ENCODE peak calls at places on chromosome 1, in eight cellular contexts. B is Panc1, D is K562, N is transverse colon, T is stomach, A is suprapubic skin, V is sigmoid colon, X is GM23338. I is an unnamed sample.

GRCh38 chr1:215557992-215558626 is 9.0 kb upstream of the KCTD3 start:
- DNase-seq in D (no peak), X (no peak), N (no peak), T (no peak), A (no peak), B (no peak), V (no peak), I (no peak)

GRCh38 chr1:203985044-203985443 is 87.9 kb upstream of the SOX13 start:
- DNase-seq in A (no peak), B (no peak), X (peak; percentile 97), T (no peak), V (no peak), D (no peak), N (no peak), I (no peak)

GRCh38 chr1:236394905-236395779 is 1.1 kb downstream of the EDARADD start:
- DNase-seq in X (peak; percentile 77), D (peak; percentile 58), V (no peak), T (peak; percentile 63), A (no peak), N (peak; percentile 8), B (no peak), I (peak; percentile 84)

GRCh38 chr1:71753746-71754145 is 528.6 kb downstream of the NEGR1 start:
- DNase-seq in T (no peak), D (no peak), N (no peak), B (no peak), A (no peak), X (peak; percentile 13), V (no peak), I (no peak)

GRCh38 chr1:177848577-177848976 is 121.3 kb downstream of the SEC16B start:
- DNase-seq in D (no peak), A (no peak), X (no peak), B (no peak), T (no peak), N (no peak), V (no peak), I (no peak)

GRCh38 chr1:119080586-119080985 is 59.9 kb downstream of the WARS2 start:
- DNase-seq in A (no peak), N (no peak), X (peak; percentile 60), B (no peak), D (no peak), T (no peak), V (peak; percentile 64), I (no peak)

GRCh38 chr1:15370781-15371467 is 38.8 kb upstream of the EFHD2 start:
- DNase-seq in X (no peak), N (peak; percentile 36), D (no peak), V (peak; percentile 80), B (no peak), A (no peak), T (peak; percentile 31), I (peak; percentile 76)

GRCh38 chr1:60914982-60915381 is 167.4 kb upstream of the NFIA start:
- DNase-seq in B (no peak), X (no peak), N (no peak), T (no peak), V (no peak), A (no peak), D (no peak), I (no peak)

GRCh38 chr1:178653091-178653490 is 72.0 kb upstream of the RALGPS2 start:
- DNase-seq in T (peak; percentile 50), A (no peak), N (peak; percentile 27), D (no peak), V (no peak), X (no peak), B (peak; percentile 27), I (no peak)

GRCh38 chr1:164748253-164748899 is 189.4 kb downstream of the PBX1 start:
- DNase-seq in V (peak; percentile 78), N (no peak), T (no peak), X (no peak), D (no peak), B (no peak), A (no peak), I (no peak)

GRCh38 chr1:97562096-97562495 is 358.7 kb downstream of the DPYD start:
- DNase-seq in D (no peak), N (no peak), X (no peak), A (no peak), T (no peak), V (no peak), B (no peak), I (no peak)

GRCh38 chr1:93114403-93114802 is 35.3 kb downstream of the MTF2 start:
- DNase-seq in T (no peak), B (no peak), A (no peak), D (no peak), X (no peak), V (no peak), N (no peak), I (no peak)

GRCh38 chr1:25204797-25205441 is 27.4 kb downstream of the SYF2 start:
- DNase-seq in N (no peak), A (no peak), B (no peak), D (peak; percentile 77), T (no peak), V (peak; percentile 41), X (peak; percentile 83), I (no peak)

DNA sequence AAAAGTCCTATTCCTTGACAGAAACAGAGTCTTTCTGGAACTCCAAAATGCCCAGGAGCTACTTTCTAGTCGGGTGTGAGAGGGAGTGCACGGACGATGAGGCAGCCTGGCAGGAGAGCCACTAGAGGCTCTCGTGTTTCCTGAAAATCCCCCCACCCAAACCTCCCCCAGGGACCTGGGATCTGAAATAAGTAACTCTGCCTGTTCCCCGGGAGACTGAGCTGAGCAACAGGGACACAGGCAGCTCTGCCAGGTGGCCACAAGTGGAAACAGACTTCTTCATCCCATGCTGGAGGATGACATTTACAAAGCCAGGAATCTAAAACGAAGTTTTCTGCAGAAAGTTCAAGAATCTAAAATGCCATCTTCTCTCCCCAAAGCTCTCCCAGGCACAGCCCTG is 77.1 kb downstream of the ITPKB start:
- DNase-seq in N (no peak), X (no peak), B (no peak), A (no peak), T (no peak), D (no peak), V (no peak), I (peak; percentile 66)
- H3K4me3 ChIP-seq in N (no peak overlapping the region), X (no peak overlapping the region), B (no peak overlapping the region), A (no peak overlapping the region), T (no peak overlapping the region), D (no peak overlapping the region), V (no peak overlapping the region), I (no peak overlapping the region)

GRCh38 chr1:1550087-1550486 is 9.7 kb upstream of the TMEM240 start:
- DNase-seq in B (no peak), D (no peak), V (no peak), A (no peak), X (no peak), T (no peak), N (no peak), I (no peak)

GRCh38 chr1:1548591-1548990 is 8.2 kb upstream of the TMEM240 start:
- DNase-seq in X (no peak), D (no peak), B (no peak), V (no peak), T (no peak), N (no peak), A (no peak), I (no peak)

GRCh38 chr1:1552263-1552639 is 11.8 kb upstream of the TMEM240 start:
- DNase-seq in D (no peak), X (no peak), A (no peak), B (no peak), T (no peak), N (no peak), V (no peak), I (no peak)

GRCh38 chr1:1551524-1552262 is 11.3 kb upstream of the TMEM240 start:
- DNase-seq in V (no peak), T (no peak), A (peak; percentile 70), D (no peak), X (no peak), N (no peak), B (no peak), I (no peak)

GRCh38 chr1:1550591-1551432 is 10.4 kb upstream of the TMEM240 start:
- DNase-seq in B (no peak), X (peak; percentile 68), V (no peak), D (no peak), N (no peak), T (no peak), A (no peak), I (no peak)
- TF ChIP-seq CTCF in B (no peak), X (peak; percentile 41), V (no peak), D (peak; percentile 60), N (no peak), T (no peak), A (peak; percentile 31), I (no peak)

GRCh38 chr1:205440121-205440475 is 15.7 kb downstream of the BLACAT1 start:
- DNase-seq in N (no peak), B (no peak), D (no peak), V (no peak), X (no peak), A (no peak), T (no peak), I (peak; percentile 72)

GRCh38 chr1:205440476-205441317 is 15.1 kb downstream of the BLACAT1 start:
- DNase-seq in T (peak; percentile 77), X (peak; percentile 72), A (no peak), D (peak; percentile 73), N (peak; percentile 89), V (peak; percentile 73), B (no peak), I (peak; percentile 86)

GRCh38 chr1:205442051-205442721 is 13.7 kb downstream of the BLACAT1 start:
- DNase-seq in V (no peak), X (no peak), N (no peak), A (no peak), D (no peak), B (no peak), T (no peak), I (peak; percentile 61)

GRCh38 chr1:205441716-205442050 is 14.2 kb downstream of the BLACAT1 start:
- DNase-seq in B (no peak), D (no peak), V (no peak), T (no peak), A (no peak), N (no peak), X (no peak), I (peak; percentile 68)

DNA sequence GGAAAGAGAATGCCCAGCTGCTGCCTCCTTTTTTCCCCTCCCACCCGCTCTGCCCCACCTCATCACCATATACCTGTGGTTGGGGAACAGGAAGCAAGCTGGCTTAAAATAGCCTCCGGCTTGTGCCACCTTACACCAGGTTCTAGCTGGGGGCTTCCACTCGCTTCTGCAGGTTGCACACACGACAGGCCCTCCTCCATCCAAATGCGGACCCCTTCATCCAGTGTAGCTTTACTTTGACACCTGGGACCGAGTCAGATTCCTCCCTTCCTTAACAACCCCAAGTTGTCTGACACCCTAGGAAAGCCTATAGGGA is 14.6 kb downstream of the BLACAT1 start:
- DNase-seq in V (no peak), B (no peak), D (no peak), A (no peak), X (no peak), N (no peak), T (no peak), I (no peak)
- TF ChIP-seq POLR2AphosphoS5 in V (no peak), B (no peak), D (no peak), A (no peak), X (no peak), N (peak; percentile 5), T (no peak), I (no peak)

DNA sequence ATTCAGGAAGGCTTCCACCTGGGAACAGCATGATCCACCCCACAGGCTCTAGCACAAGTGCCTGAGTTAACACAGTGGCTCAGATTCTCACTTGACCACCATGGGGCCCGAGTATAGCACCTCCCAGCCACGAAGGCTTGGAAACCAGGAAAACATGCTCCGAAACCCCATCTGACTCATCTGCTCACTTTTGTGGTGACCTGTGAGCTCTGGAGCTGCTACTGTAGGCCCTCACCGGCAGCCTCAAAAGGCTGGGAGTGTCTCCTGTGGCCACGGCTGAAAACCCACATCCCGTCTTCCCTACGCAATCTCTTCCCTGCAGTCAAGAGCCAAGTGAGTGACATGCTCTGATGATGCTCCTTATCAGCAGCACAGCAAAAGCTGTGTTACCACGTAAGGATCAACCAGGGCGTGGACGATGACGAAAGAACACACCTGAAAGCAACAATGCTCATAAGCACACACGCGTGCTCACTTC is 81.4 kb downstream of the TGFBR3 start:
- DNase-seq in D (peak; percentile 66), X (no peak), T (no peak), A (no peak), V (no peak), B (no peak), N (no peak), I (no peak)
- H3K4me3 ChIP-seq in D (no peak overlapping the region), X (no peak overlapping the region), T (no peak overlapping the region), A (peak overlapping the region; percentile 7), V (no peak overlapping the region), B (no peak overlapping the region), N (no peak overlapping the region), I (peak overlapping the region; percentile 41)